ENCODE peak calls at places on chromosomes 1 and 21, in six cellular contexts. One of them, this sample, is unnamed.

GRCh38 chr1:205004296-205004813 is 38.7 kb upstream of the CNTN2 start:
- DNase-seq in GM04503: no peak
- DNase-seq in activated B cell treated with CpG ODN at 0.5 μM for 24 hours: no peak
- DNase-seq in T-helper 9 cell: no peak
- DNase-seq in mucosa of gallbladder: no peak
- DNase-seq in NCI-H460: no peak
- DNase-seq in this sample: no peak

GRCh38 chr1:16338961-16339360 is 13.3 kb downstream of the FBXO42 start:
- DNase-seq in activated B cell treated with CpG ODN at 0.5 μM for 24 hours: no peak
- DNase-seq in NCI-H460: no peak
- DNase-seq in T-helper 9 cell: no peak
- DNase-seq in GM04503: no peak
- DNase-seq in mucosa of gallbladder: no peak
- DNase-seq in this sample: no peak

GRCh38 chr1:109425902-109426277 is 358 bp downstream of the PSMA5 start:
- DNase-seq in mucosa of gallbladder: no peak
- DNase-seq in T-helper 9 cell: no peak
- DNase-seq in NCI-H460: peak
- DNase-seq in activated B cell treated with CpG ODN at 0.5 μM for 24 hours: no peak
- DNase-seq in GM04503: no peak
- DNase-seq in this sample: peak

GRCh38 chr1:84759756-84760155 is 69.5 kb upstream of the SSX2IP start:
- DNase-seq in T-helper 9 cell: no peak
- DNase-seq in NCI-H460: no peak
- DNase-seq in GM04503: no peak
- DNase-seq in activated B cell treated with CpG ODN at 0.5 μM for 24 hours: no peak
- DNase-seq in mucosa of gallbladder: no peak
- DNase-seq in this sample: no peak

GRCh38 chr1:151281225-151281968 is 702 bp upstream of the ZNF687 start:
- DNase-seq in T-helper 9 cell: peak
- DNase-seq in activated B cell treated with CpG ODN at 0.5 μM for 24 hours: peak
- DNase-seq in NCI-H460: peak
- DNase-seq in mucosa of gallbladder: peak
- DNase-seq in GM04503: peak
- DNase-seq in this sample: peak

GRCh38 chr1:30422251-30422650 is 301.1 kb downstream of the MATN1 start:
- DNase-seq in T-helper 9 cell: no peak
- DNase-seq in mucosa of gallbladder: no peak
- DNase-seq in NCI-H460: no peak
- DNase-seq in GM04503: no peak
- DNase-seq in activated B cell treated with CpG ODN at 0.5 μM for 24 hours: no peak
- DNase-seq in this sample: no peak

GRCh38 chr1:207698822-207699483 is 52.9 kb upstream of the CD46 start:
- DNase-seq in activated B cell treated with CpG ODN at 0.5 μM for 24 hours: no peak
- DNase-seq in GM04503: peak
- DNase-seq in NCI-H460: peak
- DNase-seq in T-helper 9 cell: no peak
- DNase-seq in mucosa of gallbladder: peak
- DNase-seq in this sample: peak

GRCh38 chr1:65316233-65316632 is 6.9 kb downstream of the DNAJC6 start:
- DNase-seq in T-helper 9 cell: no peak
- DNase-seq in NCI-H460: no peak
- DNase-seq in activated B cell treated with CpG ODN at 0.5 μM for 24 hours: no peak
- DNase-seq in GM04503: no peak
- DNase-seq in mucosa of gallbladder: no peak
- DNase-seq in this sample: no peak

GRCh38 chr1:178725603-178726517 is 816 bp downstream of the RALGPS2 start:
- DNase-seq in activated B cell treated with CpG ODN at 0.5 μM for 24 hours: peak
- DNase-seq in GM04503: no peak
- DNase-seq in NCI-H460: peak
- DNase-seq in T-helper 9 cell: peak
- DNase-seq in mucosa of gallbladder: peak
- DNase-seq in this sample: peak

GRCh38 chr1:30417701-30418425 is 305.5 kb downstream of the MATN1 start:
- DNase-seq in NCI-H460: no peak
- DNase-seq in T-helper 9 cell: no peak
- DNase-seq in activated B cell treated with CpG ODN at 0.5 μM for 24 hours: no peak
- DNase-seq in GM04503: no peak
- DNase-seq in mucosa of gallbladder: no peak
- DNase-seq in this sample: no peak

GRCh38 chr1:235882816-235883215 is 16.1 kb upstream of the LYST start:
- DNase-seq in T-helper 9 cell: no peak
- DNase-seq in NCI-H460: no peak
- DNase-seq in activated B cell treated with CpG ODN at 0.5 μM for 24 hours: no peak
- DNase-seq in GM04503: no peak
- DNase-seq in mucosa of gallbladder: no peak
- DNase-seq in this sample: no peak

GRCh38 chr1:227487606-227488005 is 75.8 kb upstream of the ZNF678 start:
- DNase-seq in NCI-H460: no peak
- DNase-seq in activated B cell treated with CpG ODN at 0.5 μM for 24 hours: no peak
- DNase-seq in mucosa of gallbladder: no peak
- DNase-seq in T-helper 9 cell: no peak
- DNase-seq in GM04503: no peak
- DNase-seq in this sample: no peak

GRCh38 chr21:33670076-33670475 is 27.8 kb downstream of the ITSN1 start:
- DNase-seq in GM04503: no peak
- DNase-seq in mucosa of gallbladder: no peak
- DNase-seq in T-helper 9 cell: no peak
- DNase-seq in NCI-H460: no peak
- DNase-seq in activated B cell treated with CpG ODN at 0.5 μM for 24 hours: no peak
- DNase-seq in this sample: no peak

GRCh38 chr1:106755682-106756406 is 300.6 kb upstream of the PRMT6 start:
- DNase-seq in GM04503: peak
- DNase-seq in NCI-H460: no peak
- DNase-seq in mucosa of gallbladder: no peak
- DNase-seq in T-helper 9 cell: no peak
- DNase-seq in activated B cell treated with CpG ODN at 0.5 μM for 24 hours: no peak
- DNase-seq in this sample: peak

GRCh38 chr1:224565186-224565585 is 50.9 kb upstream of the CNIH3 start:
- DNase-seq in T-helper 9 cell: no peak
- DNase-seq in NCI-H460: peak
- DNase-seq in activated B cell treated with CpG ODN at 0.5 μM for 24 hours: no peak
- DNase-seq in mucosa of gallbladder: no peak
- DNase-seq in GM04503: peak
- DNase-seq in this sample: peak

GRCh38 chr21:45920824-45921600 is 60.6 kb upstream of the COL6A1 start:
- DNase-seq in GM04503: no peak
- DNase-seq in T-helper 9 cell: no peak
- DNase-seq in mucosa of gallbladder: no peak
- DNase-seq in activated B cell treated with CpG ODN at 0.5 μM for 24 hours: no peak
- DNase-seq in NCI-H460: no peak
- DNase-seq in this sample: no peak

GRCh38 chr1:47207811-47208373 is 18.1 kb upstream of the PDZK1IP1 start:
- DNase-seq in NCI-H460: no peak
- DNase-seq in mucosa of gallbladder: no peak
- DNase-seq in GM04503: no peak
- DNase-seq in activated B cell treated with CpG ODN at 0.5 μM for 24 hours: no peak
- DNase-seq in T-helper 9 cell: no peak
- DNase-seq in this sample: no peak

GRCh38 chr1:230584660-230585059 is 57.6 kb upstream of the COG2 start:
- DNase-seq in mucosa of gallbladder: no peak
- DNase-seq in activated B cell treated with CpG ODN at 0.5 μM for 24 hours: no peak
- DNase-seq in GM04503: no peak
- DNase-seq in NCI-H460: no peak
- DNase-seq in T-helper 9 cell: no peak
- DNase-seq in this sample: no peak

GRCh38 chr1:238777551-238777950 is 608.8 kb upstream of the CHRM3 start:
- DNase-seq in mucosa of gallbladder: no peak
- DNase-seq in activated B cell treated with CpG ODN at 0.5 μM for 24 hours: no peak
- DNase-seq in GM04503: no peak
- DNase-seq in T-helper 9 cell: no peak
- DNase-seq in NCI-H460: no peak
- DNase-seq in this sample: peak

GRCh38 chr21:38511198-38511597 is 12.9 kb upstream of the ERG start:
- DNase-seq in GM04503: no peak
- DNase-seq in NCI-H460: no peak
- DNase-seq in T-helper 9 cell: no peak
- DNase-seq in mucosa of gallbladder: no peak
- DNase-seq in activated B cell treated with CpG ODN at 0.5 μM for 24 hours: no peak
- DNase-seq in this sample: no peak

GRCh38 chr1:220426989-220427388 is 100.9 kb upstream of the MARK1 start:
- DNase-seq in mucosa of gallbladder: no peak
- DNase-seq in activated B cell treated with CpG ODN at 0.5 μM for 24 hours: no peak
- DNase-seq in T-helper 9 cell: no peak
- DNase-seq in NCI-H460: no peak
- DNase-seq in GM04503: no peak
- DNase-seq in this sample: no peak

GRCh38 chr1:96234299-96234698 is 487.3 kb upstream of the PTBP2 start:
- DNase-seq in activated B cell treated with CpG ODN at 0.5 μM for 24 hours: no peak
- DNase-seq in GM04503: no peak
- DNase-seq in NCI-H460: no peak
- DNase-seq in T-helper 9 cell: no peak
- DNase-seq in mucosa of gallbladder: peak
- DNase-seq in this sample: no peak